ENCODE peak calls at places on chromosome X, in six cellular contexts. One of them, this sample, is unnamed.

GRCh38 chrX:31894152-31894551 is 822.3 kb upstream of the FTHL17 start:
- DNase-seq in colonic mucosa: no peak
- DNase-seq in effector memory CD4-positive, alpha-beta T cell: no peak
- DNase-seq in left ventricle myocardium inferior: no peak
- DNase-seq in OCI-LY7: no peak
- DNase-seq in CD8-positive, alpha-beta memory T cell: no peak
- DNase-seq in this sample: no peak

GRCh38 chrX:51461053-51462050 is 35.0 kb downstream of the NUDT11 start:
- DNase-seq in OCI-LY7: peak; percentile 47
- DNase-seq in colonic mucosa: no peak
- DNase-seq in CD8-positive, alpha-beta memory T cell: no peak
- DNase-seq in effector memory CD4-positive, alpha-beta T cell: no peak
- DNase-seq in left ventricle myocardium inferior: no peak
- DNase-seq in this sample: no peak

GRCh38 chrX:10233173-10233572 is 76.4 kb downstream of the CLCN4 start:
- DNase-seq in OCI-LY7: no peak
- DNase-seq in CD8-positive, alpha-beta memory T cell: no peak
- DNase-seq in effector memory CD4-positive, alpha-beta T cell: no peak
- DNase-seq in colonic mucosa: no peak
- DNase-seq in left ventricle myocardium inferior: no peak
- DNase-seq in this sample: no peak

GRCh38 chrX:35726176-35726575 is 72.0 kb upstream of the MAGEB16 start:
- DNase-seq in left ventricle myocardium inferior: no peak
- DNase-seq in colonic mucosa: no peak
- DNase-seq in CD8-positive, alpha-beta memory T cell: no peak
- DNase-seq in OCI-LY7: peak; percentile 10
- DNase-seq in effector memory CD4-positive, alpha-beta T cell: no peak
- DNase-seq in this sample: no peak

GRCh38 chrX:10064736-10065135 is 92.0 kb upstream of the CLCN4 start:
- DNase-seq in effector memory CD4-positive, alpha-beta T cell: no peak
- DNase-seq in CD8-positive, alpha-beta memory T cell: no peak
- DNase-seq in OCI-LY7: no peak
- DNase-seq in left ventricle myocardium inferior: no peak
- DNase-seq in colonic mucosa: no peak
- DNase-seq in this sample: no peak

GRCh38 chrX:155215443-155216178 is 649 bp upstream of the VBP1 start:
- DNase-seq in left ventricle myocardium inferior: no peak
- DNase-seq in colonic mucosa: no peak
- DNase-seq in OCI-LY7: no peak
- DNase-seq in CD8-positive, alpha-beta memory T cell: no peak
- DNase-seq in effector memory CD4-positive, alpha-beta T cell: no peak
- DNase-seq in this sample: no peak

GRCh38 chrX:120350458-120351138 is 11.3 kb upstream of the ATP1B4 start:
- DNase-seq in colonic mucosa: no peak
- DNase-seq in effector memory CD4-positive, alpha-beta T cell: no peak
- DNase-seq in CD8-positive, alpha-beta memory T cell: no peak
- DNase-seq in OCI-LY7: no peak
- DNase-seq in left ventricle myocardium inferior: no peak
- DNase-seq in this sample: no peak

GRCh38 chrX:151176351-151176750 is at the start of gene GPR50:
- DNase-seq in CD8-positive, alpha-beta memory T cell: no peak
- DNase-seq in OCI-LY7: no peak
- DNase-seq in effector memory CD4-positive, alpha-beta T cell: no peak
- DNase-seq in left ventricle myocardium inferior: no peak
- DNase-seq in colonic mucosa: no peak
- DNase-seq in this sample: no peak

GRCh38 chrX:40087574-40088298 is 10.0 kb downstream of the BCOR start:
- DNase-seq in OCI-LY7: no peak
- DNase-seq in effector memory CD4-positive, alpha-beta T cell: no peak
- DNase-seq in CD8-positive, alpha-beta memory T cell: no peak
- DNase-seq in colonic mucosa: no peak
- DNase-seq in left ventricle myocardium inferior: no peak
- DNase-seq in this sample: no peak

GRCh38 chrX:17187301-17187836 is 187.6 kb upstream of the NHS start:
- DNase-seq in colonic mucosa: no peak
- DNase-seq in effector memory CD4-positive, alpha-beta T cell: no peak
- DNase-seq in left ventricle myocardium inferior: no peak
- DNase-seq in OCI-LY7: no peak
- DNase-seq in CD8-positive, alpha-beta memory T cell: no peak
- DNase-seq in this sample: no peak

GRCh38 chrX:110082156-110082555 is 79.2 kb downstream of the TMEM164 start:
- DNase-seq in CD8-positive, alpha-beta memory T cell: no peak
- DNase-seq in colonic mucosa: no peak
- DNase-seq in OCI-LY7: no peak
- DNase-seq in left ventricle myocardium inferior: no peak
- DNase-seq in effector memory CD4-positive, alpha-beta T cell: no peak
- DNase-seq in this sample: no peak

GRCh38 chrX:8815460-8816065 is 14.4 kb upstream of the FAM9A start:
- DNase-seq in colonic mucosa: peak; percentile 42
- DNase-seq in OCI-LY7: peak; percentile 39
- DNase-seq in left ventricle myocardium inferior: no peak
- DNase-seq in CD8-positive, alpha-beta memory T cell: no peak
- DNase-seq in effector memory CD4-positive, alpha-beta T cell: no peak
- DNase-seq in this sample: no peak

GRCh38 chrX:1468250-1468772 is 15.6 kb upstream of the ASMTL start:
- DNase-seq in CD8-positive, alpha-beta memory T cell: peak; percentile 89
- DNase-seq in OCI-LY7: peak; percentile 96
- DNase-seq in left ventricle myocardium inferior: no peak
- DNase-seq in effector memory CD4-positive, alpha-beta T cell: peak; percentile 80
- DNase-seq in colonic mucosa: peak; percentile 21
- DNase-seq in this sample: peak; percentile 56

GRCh38 chrX:136765957-136766356 is 14.8 kb downstream of the ARHGEF6 start:
- DNase-seq in CD8-positive, alpha-beta memory T cell: no peak
- DNase-seq in effector memory CD4-positive, alpha-beta T cell: no peak
- DNase-seq in colonic mucosa: no peak
- DNase-seq in left ventricle myocardium inferior: no peak
- DNase-seq in OCI-LY7: no peak
- DNase-seq in this sample: no peak

GRCh38 chrX:152072236-152072635 is 66.1 kb downstream of the MAGEA10 start:
- DNase-seq in CD8-positive, alpha-beta memory T cell: no peak
- DNase-seq in left ventricle myocardium inferior: no peak
- DNase-seq in OCI-LY7: no peak
- DNase-seq in colonic mucosa: no peak
- DNase-seq in effector memory CD4-positive, alpha-beta T cell: no peak
- DNase-seq in this sample: no peak

GRCh38 chrX:42967681-42968080 is 189.7 kb upstream of the PPP1R2C start:
- DNase-seq in left ventricle myocardium inferior: no peak
- DNase-seq in OCI-LY7: no peak
- DNase-seq in CD8-positive, alpha-beta memory T cell: no peak
- DNase-seq in colonic mucosa: no peak
- DNase-seq in effector memory CD4-positive, alpha-beta T cell: no peak
- DNase-seq in this sample: no peak

GRCh38 chrX:42978655-42979379 is 200.9 kb upstream of the PPP1R2C start:
- DNase-seq in colonic mucosa: no peak
- DNase-seq in left ventricle myocardium inferior: no peak
- DNase-seq in CD8-positive, alpha-beta memory T cell: no peak
- DNase-seq in OCI-LY7: no peak
- DNase-seq in effector memory CD4-positive, alpha-beta T cell: no peak
- DNase-seq in this sample: no peak

GRCh38 chrX:42976729-42977366 is 198.9 kb upstream of the PPP1R2C start:
- DNase-seq in colonic mucosa: peak; percentile 35
- DNase-seq in CD8-positive, alpha-beta memory T cell: no peak
- DNase-seq in left ventricle myocardium inferior: no peak
- DNase-seq in OCI-LY7: peak; percentile 19
- DNase-seq in effector memory CD4-positive, alpha-beta T cell: no peak
- DNase-seq in this sample: no peak

GRCh38 chrX:42975906-42976305 is 197.9 kb upstream of the PPP1R2C start:
- DNase-seq in effector memory CD4-positive, alpha-beta T cell: no peak
- DNase-seq in left ventricle myocardium inferior: no peak
- DNase-seq in CD8-positive, alpha-beta memory T cell: no peak
- DNase-seq in colonic mucosa: no peak
- DNase-seq in OCI-LY7: no peak
- DNase-seq in this sample: no peak

GRCh38 chrX:42973321-42973720 is 195.4 kb upstream of the PPP1R2C start:
- DNase-seq in colonic mucosa: no peak
- DNase-seq in effector memory CD4-positive, alpha-beta T cell: no peak
- DNase-seq in left ventricle myocardium inferior: no peak
- DNase-seq in CD8-positive, alpha-beta memory T cell: no peak
- DNase-seq in OCI-LY7: no peak
- DNase-seq in this sample: no peak
- H3K9me3 ChIP-seq in colonic mucosa: no peaks in the 10 kb centered on the region
- H3K9me3 ChIP-seq in effector memory CD4-positive, alpha-beta T cell: no peaks in the 10 kb centered on the region
- H3K9me3 ChIP-seq in left ventricle myocardium inferior: no peaks in the 10 kb centered on the region
- H3K9me3 ChIP-seq in CD8-positive, alpha-beta memory T cell: no peaks in the 10 kb centered on the region
- H3K9me3 ChIP-seq in OCI-LY7: peaks cover 15% of the 10 kb centered on the region
- H3K9me3 ChIP-seq in this sample: no peaks in the 10 kb centered on the region

GRCh38 chrX:129682979-129683378 is 28.2 kb upstream of the APLN start:
- DNase-seq in left ventricle myocardium inferior: no peak
- DNase-seq in colonic mucosa: no peak
- DNase-seq in CD8-positive, alpha-beta memory T cell: no peak
- DNase-seq in OCI-LY7: no peak
- DNase-seq in effector memory CD4-positive, alpha-beta T cell: no peak
- DNase-seq in this sample: no peak

GRCh38 chrX:129678176-129678880 is 23.6 kb upstream of the APLN start:
- DNase-seq in CD8-positive, alpha-beta memory T cell: peak; percentile 64
- DNase-seq in colonic mucosa: peak; percentile 35
- DNase-seq in left ventricle myocardium inferior: peak; percentile 33
- DNase-seq in OCI-LY7: no peak
- DNase-seq in effector memory CD4-positive, alpha-beta T cell: peak; percentile 16
- DNase-seq in this sample: peak; percentile 22

GRCh38 chrX:129678881-129679195 is 24.1 kb upstream of the APLN start:
- DNase-seq in effector memory CD4-positive, alpha-beta T cell: no peak
- DNase-seq in left ventricle myocardium inferior: no peak
- DNase-seq in CD8-positive, alpha-beta memory T cell: no peak
- DNase-seq in OCI-LY7: no peak
- DNase-seq in colonic mucosa: no peak
- DNase-seq in this sample: no peak

DNA sequence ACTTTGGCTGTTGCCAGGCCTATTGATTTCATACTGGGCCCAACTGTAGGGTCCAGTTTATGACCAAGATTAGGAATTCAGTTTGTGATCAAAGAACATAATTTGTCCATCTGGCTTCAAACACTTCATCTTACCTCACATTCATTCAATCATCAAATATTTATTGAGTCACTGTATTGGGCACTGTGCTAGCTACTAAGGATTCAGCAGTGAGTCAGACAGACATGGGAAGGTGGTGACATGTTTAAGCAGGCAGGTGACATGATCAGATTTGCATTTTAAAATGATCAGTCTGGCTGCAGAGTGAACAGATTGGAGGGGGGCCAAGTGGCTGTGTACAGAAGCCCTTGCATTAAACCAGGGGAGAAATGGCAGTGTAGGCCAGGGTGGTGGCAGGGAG is 25.1 kb upstream of the APLN start:
- DNase-seq in left ventricle myocardium inferior: no peak
- DNase-seq in colonic mucosa: no peak
- DNase-seq in OCI-LY7: no peak
- DNase-seq in CD8-positive, alpha-beta memory T cell: no peak
- DNase-seq in effector memory CD4-positive, alpha-beta T cell: no peak
- DNase-seq in this sample: no peak
- H3K9me3 ChIP-seq in left ventricle myocardium inferior: no peaks in the 10 kb centered on the region
- H3K9me3 ChIP-seq in colonic mucosa: no peaks in the 10 kb centered on the region
- H3K9me3 ChIP-seq in OCI-LY7: no peaks in the 10 kb centered on the region
- H3K9me3 ChIP-seq in CD8-positive, alpha-beta memory T cell: no peaks in the 10 kb centered on the region
- H3K9me3 ChIP-seq in effector memory CD4-positive, alpha-beta T cell: no peaks in the 10 kb centered on the region
- H3K9me3 ChIP-seq in this sample: no peaks in the 10 kb centered on the region

GRCh38 chrX:75603833-75604232 is 81.0 kb upstream of the ZDHHC15 start:
- DNase-seq in CD8-positive, alpha-beta memory T cell: no peak
- DNase-seq in left ventricle myocardium inferior: no peak
- DNase-seq in colonic mucosa: no peak
- DNase-seq in effector memory CD4-positive, alpha-beta T cell: no peak
- DNase-seq in OCI-LY7: peak; percentile 43
- DNase-seq in this sample: no peak
- H3K9me3 ChIP-seq in CD8-positive, alpha-beta memory T cell: no peaks in the 10 kb centered on the region
- H3K9me3 ChIP-seq in left ventricle myocardium inferior: no peaks in the 10 kb centered on the region
- H3K9me3 ChIP-seq in colonic mucosa: no peaks in the 10 kb centered on the region
- H3K9me3 ChIP-seq in effector memory CD4-positive, alpha-beta T cell: no peaks in the 10 kb centered on the region
- H3K9me3 ChIP-seq in OCI-LY7: no peaks in the 10 kb centered on the region
- H3K9me3 ChIP-seq in this sample: no peaks in the 10 kb centered on the region

DNA sequence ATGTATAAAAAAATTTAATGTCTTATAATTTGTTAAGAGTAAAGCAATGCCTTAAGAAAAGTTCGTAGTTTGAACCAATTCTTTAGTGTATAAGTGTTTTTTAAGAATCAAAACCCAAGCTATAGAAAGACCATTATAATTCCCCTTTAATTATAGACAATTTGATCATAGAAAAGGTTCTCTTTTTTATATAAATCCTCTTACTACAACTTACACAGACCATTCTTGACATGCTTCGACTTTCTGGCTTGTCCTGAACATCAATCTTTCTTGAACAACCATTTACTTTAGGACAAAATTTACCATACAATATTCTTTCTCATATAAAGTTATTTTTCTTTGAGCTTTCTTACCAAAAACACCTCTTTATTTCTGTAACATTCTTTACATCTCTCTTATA is 330.5 kb upstream of the SPANXN1 start:
- DNase-seq in CD8-positive, alpha-beta memory T cell: no peak
- DNase-seq in OCI-LY7: peak; percentile 2
- DNase-seq in effector memory CD4-positive, alpha-beta T cell: no peak
- DNase-seq in colonic mucosa: no peak
- DNase-seq in left ventricle myocardium inferior: no peak
- DNase-seq in this sample: no peak
- H3K9me3 ChIP-seq in CD8-positive, alpha-beta memory T cell: no peaks in the 10 kb centered on the region
- H3K9me3 ChIP-seq in OCI-LY7: no peaks in the 10 kb centered on the region
- H3K9me3 ChIP-seq in effector memory CD4-positive, alpha-beta T cell: no peaks in the 10 kb centered on the region
- H3K9me3 ChIP-seq in colonic mucosa: no peaks in the 10 kb centered on the region
- H3K9me3 ChIP-seq in left ventricle myocardium inferior: no peaks in the 10 kb centered on the region
- H3K9me3 ChIP-seq in this sample: no peaks in the 10 kb centered on the region

DNA sequence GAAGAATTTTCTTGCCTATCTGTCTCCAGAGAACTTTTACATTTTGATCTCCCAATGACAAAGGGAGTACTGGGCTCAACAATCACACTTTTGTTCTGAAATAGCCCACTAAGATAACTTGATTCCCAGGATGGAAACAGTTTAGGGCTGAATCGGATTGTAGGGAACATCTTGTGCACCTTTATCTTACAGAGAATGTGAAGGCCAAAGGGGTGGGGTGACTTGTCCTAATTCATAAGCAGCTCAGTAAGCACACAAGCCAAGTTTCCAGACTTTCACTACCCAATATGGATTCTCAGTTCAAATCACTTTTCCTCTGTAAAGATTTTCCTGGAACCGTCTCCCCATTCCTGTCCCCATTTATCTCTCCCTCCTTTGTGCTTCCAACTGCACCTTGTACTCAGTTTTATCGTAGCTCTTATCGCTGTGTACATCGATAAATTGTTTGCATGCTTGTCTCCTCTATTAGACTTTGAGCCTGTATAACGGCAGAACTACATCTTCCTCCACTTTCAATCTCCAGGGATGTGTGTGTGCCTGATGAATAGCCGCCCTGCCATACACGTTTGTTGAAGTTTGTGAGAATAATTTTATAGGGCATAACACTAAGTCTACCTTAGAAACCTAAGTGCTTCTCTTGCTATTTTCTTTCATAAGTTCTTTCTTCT is 77.4 kb downstream of the MBNL3 start:
- DNase-seq in OCI-LY7: no peak
- DNase-seq in effector memory CD4-positive, alpha-beta T cell: no peak
- DNase-seq in colonic mucosa: no peak
- DNase-seq in left ventricle myocardium inferior: no peak
- DNase-seq in CD8-positive, alpha-beta memory T cell: no peak
- DNase-seq in this sample: no peak
- H3K9me3 ChIP-seq in OCI-LY7: no peaks in the 10 kb centered on the region
- H3K9me3 ChIP-seq in effector memory CD4-positive, alpha-beta T cell: no peaks in the 10 kb centered on the region
- H3K9me3 ChIP-seq in colonic mucosa: no peaks in the 10 kb centered on the region
- H3K9me3 ChIP-seq in left ventricle myocardium inferior: no peaks in the 10 kb centered on the region
- H3K9me3 ChIP-seq in CD8-positive, alpha-beta memory T cell: no peaks in the 10 kb centered on the region
- H3K9me3 ChIP-seq in this sample: no peaks in the 10 kb centered on the region

GRCh38 chrX:63761639-63762038 is 23.4 kb downstream of the ARHGEF9 start:
- DNase-seq in colonic mucosa: no peak
- DNase-seq in effector memory CD4-positive, alpha-beta T cell: no peak
- DNase-seq in OCI-LY7: peak; percentile 21
- DNase-seq in left ventricle myocardium inferior: no peak
- DNase-seq in CD8-positive, alpha-beta memory T cell: no peak
- DNase-seq in this sample: no peak
- H3K9me3 ChIP-seq in colonic mucosa: no peaks in the 10 kb centered on the region
- H3K9me3 ChIP-seq in effector memory CD4-positive, alpha-beta T cell: no peaks in the 10 kb centered on the region
- H3K9me3 ChIP-seq in OCI-LY7: no peaks in the 10 kb centered on the region
- H3K9me3 ChIP-seq in left ventricle myocardium inferior: no peaks in the 10 kb centered on the region
- H3K9me3 ChIP-seq in CD8-positive, alpha-beta memory T cell: no peaks in the 10 kb centered on the region
- H3K9me3 ChIP-seq in this sample: no peaks in the 10 kb centered on the region

GRCh38 chrX:154140206-154140605 is 3.8 kb upstream of the OPN1LW start:
- DNase-seq in colonic mucosa: no peak
- DNase-seq in OCI-LY7: no peak
- DNase-seq in CD8-positive, alpha-beta memory T cell: no peak
- DNase-seq in effector memory CD4-positive, alpha-beta T cell: no peak
- DNase-seq in left ventricle myocardium inferior: no peak
- DNase-seq in this sample: no peak
- H3K9me3 ChIP-seq in colonic mucosa: no peaks in the 10 kb centered on the region
- H3K9me3 ChIP-seq in OCI-LY7: no peaks in the 10 kb centered on the region
- H3K9me3 ChIP-seq in CD8-positive, alpha-beta memory T cell: no peaks in the 10 kb centered on the region
- H3K9me3 ChIP-seq in effector memory CD4-positive, alpha-beta T cell: no peaks in the 10 kb centered on the region
- H3K9me3 ChIP-seq in left ventricle myocardium inferior: no peaks in the 10 kb centered on the region
- H3K9me3 ChIP-seq in this sample: no peaks in the 10 kb centered on the region

This sample was measured in T-helper 17 cell.